ENCODE peak calls at places on chromosome 22, in nine cellular contexts. One of them, this sample, is unnamed.

GRCh38 chr22:16970446-16970845 is 37.6 kb downstream of the GAB4 start:
- DNase-seq in neural crest cell: no peak
- DNase-seq in heart right ventricle: no peak
- DNase-seq in NCI-H2081 treated with DMSO at 0.1 percent for 48 hours: no peak
- DNase-seq in hippocampal formation: no peak
- DNase-seq in right atrium auricular region: no peak
- DNase-seq in OCI-M1: no peak
- DNase-seq in skeletal muscle cell: no peak
- DNase-seq in stimulated activated CD4-positive, alpha-beta T cell treated with anti-CD3 and anti-CD28 coated beads, Interleukin-2, amount 100 ng/mL, for 48 hours: no peak
- DNase-seq in this sample: no peak

GRCh38 chr22:44329179-44329796 is 16.5 kb upstream of the SHISAL1 start:
- DNase-seq in OCI-M1: peak
- DNase-seq in right atrium auricular region: no peak
- DNase-seq in NCI-H2081 treated with DMSO at 0.1 percent for 48 hours: no peak
- DNase-seq in skeletal muscle cell: no peak
- DNase-seq in hippocampal formation: no peak
- DNase-seq in neural crest cell: no peak
- DNase-seq in stimulated activated CD4-positive, alpha-beta T cell treated with anti-CD3 and anti-CD28 coated beads, Interleukin-2, amount 100 ng/mL, for 48 hours: peak
- DNase-seq in heart right ventricle: no peak
- DNase-seq in this sample: no peak

GRCh38 chr22:21873619-21874018 is 6.2 kb upstream of the MAPK1 start:
- DNase-seq in heart right ventricle: no peak
- DNase-seq in skeletal muscle cell: no peak
- DNase-seq in stimulated activated CD4-positive, alpha-beta T cell treated with anti-CD3 and anti-CD28 coated beads, Interleukin-2, amount 100 ng/mL, for 48 hours: no peak
- DNase-seq in OCI-M1: no peak
- DNase-seq in right atrium auricular region: no peak
- DNase-seq in hippocampal formation: no peak
- DNase-seq in neural crest cell: no peak
- DNase-seq in NCI-H2081 treated with DMSO at 0.1 percent for 48 hours: no peak
- DNase-seq in this sample: no peak

GRCh38 chr22:43993072-43993760 is 30.9 kb upstream of the PARVB start:
- DNase-seq in stimulated activated CD4-positive, alpha-beta T cell treated with anti-CD3 and anti-CD28 coated beads, Interleukin-2, amount 100 ng/mL, for 48 hours: peak
- DNase-seq in heart right ventricle: peak
- DNase-seq in neural crest cell: peak
- DNase-seq in right atrium auricular region: no peak
- DNase-seq in NCI-H2081 treated with DMSO at 0.1 percent for 48 hours: no peak
- DNase-seq in OCI-M1: peak
- DNase-seq in skeletal muscle cell: peak
- DNase-seq in hippocampal formation: no peak
- DNase-seq in this sample: peak

GRCh38 chr22:29521526-29521925 is 32.0 kb downstream of the THOC5 start:
- DNase-seq in NCI-H2081 treated with DMSO at 0.1 percent for 48 hours: no peak
- DNase-seq in hippocampal formation: no peak
- DNase-seq in neural crest cell: no peak
- DNase-seq in right atrium auricular region: no peak
- DNase-seq in OCI-M1: no peak
- DNase-seq in heart right ventricle: no peak
- DNase-seq in skeletal muscle cell: no peak
- DNase-seq in stimulated activated CD4-positive, alpha-beta T cell treated with anti-CD3 and anti-CD28 coated beads, Interleukin-2, amount 100 ng/mL, for 48 hours: no peak
- DNase-seq in this sample: no peak

GRCh38 chr22:19892249-19892879 is 37.7 kb upstream of the GNB1L start:
- DNase-seq in OCI-M1: no peak
- DNase-seq in heart right ventricle: no peak
- DNase-seq in skeletal muscle cell: no peak
- DNase-seq in right atrium auricular region: no peak
- DNase-seq in stimulated activated CD4-positive, alpha-beta T cell treated with anti-CD3 and anti-CD28 coated beads, Interleukin-2, amount 100 ng/mL, for 48 hours: peak
- DNase-seq in hippocampal formation: no peak
- DNase-seq in neural crest cell: no peak
- DNase-seq in NCI-H2081 treated with DMSO at 0.1 percent for 48 hours: no peak
- DNase-seq in this sample: no peak

GRCh38 chr22:42433754-42434153 is 1.6 kb upstream of the NFAM1 start:
- DNase-seq in hippocampal formation: no peak
- DNase-seq in right atrium auricular region: no peak
- DNase-seq in skeletal muscle cell: no peak
- DNase-seq in stimulated activated CD4-positive, alpha-beta T cell treated with anti-CD3 and anti-CD28 coated beads, Interleukin-2, amount 100 ng/mL, for 48 hours: no peak
- DNase-seq in heart right ventricle: no peak
- DNase-seq in OCI-M1: no peak
- DNase-seq in neural crest cell: no peak
- DNase-seq in NCI-H2081 treated with DMSO at 0.1 percent for 48 hours: no peak
- DNase-seq in this sample: no peak

GRCh38 chr22:49506010-49506400 is 321.7 kb downstream of the BRD1 start:
- DNase-seq in NCI-H2081 treated with DMSO at 0.1 percent for 48 hours: no peak
- DNase-seq in heart right ventricle: no peak
- DNase-seq in stimulated activated CD4-positive, alpha-beta T cell treated with anti-CD3 and anti-CD28 coated beads, Interleukin-2, amount 100 ng/mL, for 48 hours: no peak
- DNase-seq in OCI-M1: no peak
- DNase-seq in neural crest cell: no peak
- DNase-seq in skeletal muscle cell: no peak
- DNase-seq in hippocampal formation: no peak
- DNase-seq in right atrium auricular region: no peak
- DNase-seq in this sample: no peak

GRCh38 chr22:42313204-42313603 is 42.8 kb upstream of the TCF20 start:
- DNase-seq in heart right ventricle: no peak
- DNase-seq in neural crest cell: no peak
- DNase-seq in OCI-M1: no peak
- DNase-seq in right atrium auricular region: no peak
- DNase-seq in NCI-H2081 treated with DMSO at 0.1 percent for 48 hours: no peak
- DNase-seq in skeletal muscle cell: no peak
- DNase-seq in stimulated activated CD4-positive, alpha-beta T cell treated with anti-CD3 and anti-CD28 coated beads, Interleukin-2, amount 100 ng/mL, for 48 hours: no peak
- DNase-seq in hippocampal formation: no peak
- DNase-seq in this sample: no peak

GRCh38 chr22:32723632-32724031 is 77.9 kb upstream of the TIMP3 start:
- DNase-seq in NCI-H2081 treated with DMSO at 0.1 percent for 48 hours: no peak
- DNase-seq in right atrium auricular region: peak
- DNase-seq in heart right ventricle: peak
- DNase-seq in hippocampal formation: peak
- DNase-seq in OCI-M1: peak
- DNase-seq in neural crest cell: no peak
- DNase-seq in stimulated activated CD4-positive, alpha-beta T cell treated with anti-CD3 and anti-CD28 coated beads, Interleukin-2, amount 100 ng/mL, for 48 hours: peak
- DNase-seq in skeletal muscle cell: peak
- DNase-seq in this sample: no peak

GRCh38 chr22:36180038-36180880 is 19.7 kb upstream of the APOL3 start:
- DNase-seq in OCI-M1: peak
- DNase-seq in right atrium auricular region: peak
- DNase-seq in NCI-H2081 treated with DMSO at 0.1 percent for 48 hours: no peak
- DNase-seq in neural crest cell: peak
- DNase-seq in skeletal muscle cell: no peak
- DNase-seq in stimulated activated CD4-positive, alpha-beta T cell treated with anti-CD3 and anti-CD28 coated beads, Interleukin-2, amount 100 ng/mL, for 48 hours: peak
- DNase-seq in heart right ventricle: peak
- DNase-seq in hippocampal formation: peak
- DNase-seq in this sample: peak

GRCh38 chr22:23583836-23584235 is 3.7 kb upstream of the IGLL1 start:
- DNase-seq in skeletal muscle cell: no peak
- DNase-seq in right atrium auricular region: no peak
- DNase-seq in NCI-H2081 treated with DMSO at 0.1 percent for 48 hours: no peak
- DNase-seq in hippocampal formation: no peak
- DNase-seq in heart right ventricle: no peak
- DNase-seq in OCI-M1: no peak
- DNase-seq in neural crest cell: no peak
- DNase-seq in stimulated activated CD4-positive, alpha-beta T cell treated with anti-CD3 and anti-CD28 coated beads, Interleukin-2, amount 100 ng/mL, for 48 hours: no peak
- DNase-seq in this sample: no peak

This sample was measured in iPS DF 6.9.